ENCODE peak calls at places on chromosomes 2 and 18, in eight cellular contexts. B is stimulated activated CD4-positive, alpha-beta T cell treated with anti-CD3 and anti-CD28 coated beads, TNF-alpha, amount 100 ng/mL, for 4 hours; F is AG08395; Z is cerebellum; G is ACHN; A is WERI-Rb-1; P is amygdala; O is K562. Q is an unnamed sample.

GRCh38 chr2:150325656-150326055 is 161.8 kb downstream of the RND3 start:
- DNase-seq in B (no peak), P (no peak), F (no peak), O (no peak), A (no peak), G (no peak), Z (no peak), Q (no peak)

GRCh38 chr18:7548721-7549120 is 18.4 kb upstream of the PTPRM start:
- DNase-seq in O (no peak), P (no peak), B (no peak), Z (no peak), F (no peak), A (no peak), G (no peak), Q (no peak)

GRCh38 chr2:58055027-58055786 is 8.6 kb downstream of the VRK2 start:
- DNase-seq in F (no peak), G (no peak), P (no peak), Z (no peak), B (no peak), A (no peak), O (no peak), Q (no peak)

GRCh38 chr18:63366270-63366990 is 576 bp downstream of the KDSR start:
- DNase-seq in P (peak), O (peak), A (peak), G (peak), F (peak), B (peak), Z (peak), Q (peak)

GRCh38 chr18:37671530-37671929 is 105.9 kb upstream of the CELF4 start:
- DNase-seq in G (no peak), O (no peak), P (no peak), A (no peak), B (no peak), F (no peak), Z (no peak), Q (no peak)

GRCh38 chr18:50429207-50429948 is 54.5 kb downstream of the SKA1 start:
- DNase-seq in P (no peak), F (peak), A (no peak), Z (peak), B (no peak), G (peak), O (peak), Q (no peak)

GRCh38 chr18:46220116-46220515 is 115.9 kb downstream of the HAUS1 start:
- DNase-seq in A (no peak), B (no peak), F (peak), G (peak), O (no peak), Z (no peak), P (no peak), Q (no peak)

GRCh38 chr2:129459200-129459876 is 520.1 kb upstream of the RAB6C start:
- DNase-seq in G (no peak), P (no peak), O (no peak), F (no peak), B (no peak), A (no peak), Z (no peak), Q (no peak)

GRCh38 chr2:122423934-122424333 is 668.5 kb downstream of the TSN start:
- DNase-seq in A (no peak), O (no peak), P (no peak), Z (no peak), G (no peak), F (no peak), B (no peak), Q (peak)

GRCh38 chr2:75200140-75200985 is 1.0 kb upstream of the TACR1 start:
- DNase-seq in B (no peak), P (peak), F (peak), A (peak), G (no peak), Z (peak), O (no peak), Q (peak)

GRCh38 chr2:237577458-237577857 is 11.1 kb downstream of the PRLH start:
- DNase-seq in G (no peak), O (no peak), F (no peak), A (no peak), B (no peak), P (no peak), Z (no peak), Q (no peak)

GRCh38 chr18:53796042-53796729 is 428.3 kb downstream of the MBD2 start:
- DNase-seq in O (no peak), P (no peak), F (peak), G (peak), B (no peak), A (no peak), Z (no peak), Q (no peak)

GRCh38 chr2:117321816-117322215 is 492.7 kb upstream of the DDX18 start:
- DNase-seq in P (no peak), B (no peak), O (no peak), Z (no peak), A (no peak), F (no peak), G (no peak), Q (no peak)